ENCODE peak calls at places on chromosomes 6 and 20, in six cellular contexts. H is HCT116, T is lower lobe of right lung, X is IMR-90, C is sigmoid colon, V is lung. Y is an unnamed sample.
A peak's percentile ranks its signal among the peaks of the same experiment; 100 is the strongest.

GRCh38 chr6:132798820-132799538 is 542 bp upstream of the SLC18B1 start:
- DNase-seq in H (peak; percentile 76), T (peak; percentile 80), X (peak; percentile 61), C (peak; percentile 75), V (peak; percentile 80), Y (peak; percentile 22)

GRCh38 chr6:55496201-55496600 is 82.8 kb downstream of the HMGCLL1 start:
- DNase-seq in H (no peak), T (no peak), X (no peak), C (no peak), V (no peak), Y (no peak)

GRCh38 chr20:17571153-17571527 is 1.3 kb downstream of the DSTN start:
- DNase-seq in H (no peak), T (no peak), X (no peak), C (no peak), V (no peak), Y (no peak)

GRCh38 chr6:14762077-14762476 is 483.8 kb upstream of the JARID2 start:
- DNase-seq in H (no peak), T (no peak), X (no peak), C (no peak), V (no peak), Y (no peak)

GRCh38 chr20:1505361-1505760 is 14.1 kb upstream of the SIRPB2 start:
- DNase-seq in H (no peak), T (no peak), X (no peak), C (no peak), V (no peak), Y (no peak)

GRCh38 chr6:157241411-157241979 is 81.8 kb downstream of the TMEM242 start:
- DNase-seq in H (no peak), T (no peak), X (no peak), C (no peak), V (no peak), Y (no peak)

GRCh38 chr20:44217342-44218092 is 6.9 kb upstream of the OSER1 start:
- DNase-seq in H (peak; percentile 65), T (peak; percentile 79), X (peak; percentile 67), C (no peak), V (peak; percentile 75), Y (peak; percentile 48)

GRCh38 chr6:158383057-158383456 is 70.8 kb downstream of the TULP4 start:
- DNase-seq in H (no peak), T (no peak), X (no peak), C (no peak), V (no peak), Y (no peak)

GRCh38 chr6:104226798-104227444 is 632.8 kb downstream of the HACE1 start:
- DNase-seq in H (no peak), T (no peak), X (no peak), C (no peak), V (no peak), Y (no peak)

GRCh38 chr20:7094438-7094997 is 327.0 kb downstream of the BMP2 start:
- DNase-seq in H (peak; percentile 4), T (no peak), X (peak; percentile 0), C (no peak), V (no peak), Y (no peak)

GRCh38 chr6:6806793-6807518 is 218.4 kb downstream of the LY86 start:
- DNase-seq in H (no peak), T (peak; percentile 84), X (no peak), C (peak; percentile 75), V (peak; percentile 47), Y (no peak)

GRCh38 chr6:7115452-7116223 is 7.9 kb downstream of the RREB1 start:
- DNase-seq in H (no peak), T (no peak), X (no peak), C (no peak), V (no peak), Y (no peak)

GRCh38 chr6:79731471-79731870 is 100.3 kb downstream of the SH3BGRL2 start:
- DNase-seq in H (no peak), T (no peak), X (no peak), C (no peak), V (no peak), Y (no peak)

GRCh38 chr20:62772618-62772993 is 23.7 kb upstream of the MRGBP start:
- DNase-seq in H (no peak), T (no peak), X (no peak), C (no peak), V (no peak), Y (no peak)

GRCh38 chr6:16521528-16521927 is 239.7 kb downstream of the ATXN1 start:
- DNase-seq in H (no peak), T (no peak), X (no peak), C (no peak), V (no peak), Y (no peak)

GRCh38 chr6:157987788-157988699 is 6.4 kb downstream of the SYNJ2 start:
- DNase-seq in H (no peak), T (no peak), X (no peak), C (peak; percentile 53), V (no peak), Y (no peak)

GRCh38 chr6:105573138-105573537 is 170.3 kb upstream of the PREP start:
- DNase-seq in H (no peak), T (no peak), X (no peak), C (no peak), V (no peak), Y (no peak)

GRCh38 chr20:36821964-36822437 is 48.4 kb upstream of the DSN1 start:
- DNase-seq in H (no peak), T (no peak), X (no peak), C (no peak), V (no peak), Y (no peak)

GRCh38 chr6:26221186-26221585 is 134.0 kb downstream of the HFE start:
- DNase-seq in H (no peak), T (no peak), X (no peak), C (no peak), V (no peak), Y (no peak)

GRCh38 chr6:26216886-26217713 is 129.9 kb downstream of the HFE start:
- DNase-seq in H (no peak), T (peak; percentile 87), X (peak; percentile 90), C (peak; percentile 97), V (peak; percentile 61), Y (peak; percentile 75)

GRCh38 chr6:26217714-26218075 is 130.5 kb downstream of the HFE start:
- DNase-seq in H (no peak), T (no peak), X (no peak), C (no peak), V (no peak), Y (no peak)

GRCh38 chr6:26220353-26220970 is 133.2 kb downstream of the HFE start:
- DNase-seq in H (no peak), T (no peak), X (no peak), C (no peak), V (no peak), Y (no peak)

GRCh38 chr6:26218824-26219223 is 131.6 kb downstream of the HFE start:
- DNase-seq in H (no peak), T (no peak), X (no peak), C (no peak), V (no peak), Y (no peak)
- H3K4me3 ChIP-seq in H (no peak overlapping the region), T (no peak overlapping the region), X (no peak overlapping the region), C (no peak overlapping the region), V (no peak overlapping the region), Y (no peak overlapping the region)

GRCh38 chr6:116631379-116631990 is 15.2 kb downstream of the RSPH4A start:
- DNase-seq in H (no peak), T (no peak), X (no peak), C (no peak), V (no peak), Y (no peak)

GRCh38 chr6:116629467-116630063 is 13.3 kb downstream of the RSPH4A start:
- DNase-seq in H (no peak), T (no peak), X (no peak), C (no peak), V (no peak), Y (no peak)

GRCh38 chr6:116633685-116634084 is 17.4 kb downstream of the RSPH4A start:
- DNase-seq in H (no peak), T (no peak), X (no peak), C (no peak), V (no peak), Y (no peak)
- TF ChIP-seq CTCF in H (no peak), T (no peak), X (no peak), C (no peak), V (no peak), Y (peak; percentile 38)

DNA sequence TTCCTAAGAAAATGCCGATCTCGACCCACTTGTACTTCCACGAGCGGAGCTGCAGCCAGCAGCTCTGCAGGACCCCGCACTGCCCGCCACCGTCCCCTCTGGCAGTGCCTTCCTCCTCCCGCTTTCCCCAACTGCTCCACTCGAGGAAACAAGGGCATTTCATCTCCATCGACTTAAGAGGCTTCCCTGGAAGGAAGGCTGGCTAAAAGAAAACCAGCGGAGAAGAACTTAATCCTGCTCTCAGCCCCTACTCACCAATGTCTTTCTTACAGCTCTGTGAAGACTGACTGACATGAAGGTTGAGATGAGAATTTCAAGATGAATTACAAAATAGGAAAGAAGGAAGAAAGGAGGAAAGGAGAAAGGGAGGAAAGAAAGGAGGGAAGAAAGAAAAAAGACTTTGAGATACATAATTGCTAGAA is 15.6 kb downstream of the FOXC1 start:
- DNase-seq in H (no peak), T (no peak), X (peak; percentile 27), C (no peak), V (no peak), Y (no peak)
- H3K4me3 ChIP-seq in H (no peak overlapping the region), T (peak overlapping the region; percentile 60), X (peak overlapping the region; percentile 67), C (peak overlapping the region; percentile 23), V (peak overlapping the region; percentile 42), Y (peak overlapping the region; percentile 49)

GRCh38 chr6:89298680-89299450 is 16.2 kb downstream of the GABRR2 start:
- DNase-seq in H (peak; percentile 58), T (no peak), X (peak; percentile 84), C (no peak), V (no peak), Y (no peak)

GRCh38 chr6:89297695-89298351 is 17.3 kb downstream of the GABRR2 start:
- DNase-seq in H (peak; percentile 94), T (no peak), X (peak; percentile 99), C (no peak), V (no peak), Y (peak; percentile 94)

GRCh38 chr6:89301586-89302194 is 13.4 kb downstream of the GABRR2 start:
- DNase-seq in H (no peak), T (no peak), X (no peak), C (no peak), V (no peak), Y (no peak)

GRCh38 chr6:89302195-89302770 is 12.8 kb downstream of the GABRR2 start:
- DNase-seq in H (no peak), T (no peak), X (no peak), C (no peak), V (no peak), Y (no peak)

GRCh38 chr6:89299451-89299850 is 15.6 kb downstream of the GABRR2 start:
- DNase-seq in H (peak; percentile 21), T (no peak), X (peak; percentile 24), C (no peak), V (no peak), Y (no peak)
- TF ChIP-seq CTCF in H (peak; percentile 30), T (no peak), X (peak; percentile 13), C (no peak), V (no peak), Y (peak; percentile 17)

Y was measured in astrocyte of the cerebellum.